ENCODE peak calls at places on chromosomes 11 and 22, in six cellular contexts. X is ovary; L is cardiac muscle cell; S is sigmoid colon; F is small intestine; R is CD4-positive, alpha-beta memory T cell. J is an unnamed sample.
A peak's percentile ranks its signal among the peaks of the same experiment; 100 is the strongest.

GRCh38 chr11:77196961-77197360 is 68.9 kb downstream of the MYO7A start:
- DNase-seq in F (no peak), L (no peak), S (peak; percentile 15), R (no peak), X (no peak), J (no peak)

GRCh38 chr11:95067042-95067827 is 516 bp downstream of the SRSF8 start:
- DNase-seq in L (peak; percentile 84), X (peak; percentile 85), R (peak; percentile 72), F (peak; percentile 69), S (peak; percentile 93), J (peak; percentile 92)

GRCh38 chr11:5362017-5362625 is 10.8 kb downstream of the OR51B6 start:
- DNase-seq in S (no peak), X (no peak), F (no peak), L (no peak), R (no peak), J (no peak)

GRCh38 chr11:43282607-43283440 is 29.0 kb upstream of the API5 start:
- DNase-seq in R (peak; percentile 29), F (peak; percentile 8), L (peak; percentile 62), X (no peak), S (no peak), J (no peak)

GRCh38 chr11:94376841-94377240 is 24.4 kb downstream of the GPR83 start:
- DNase-seq in R (no peak), S (no peak), L (no peak), X (no peak), F (no peak), J (no peak)

GRCh38 chr22:43298062-43298801 is 44.9 kb downstream of the SCUBE1 start:
- DNase-seq in L (no peak), S (no peak), F (no peak), R (no peak), X (no peak), J (no peak)

GRCh38 chr22:17342361-17342760 is 26.9 kb upstream of the CECR2 start:
- DNase-seq in L (no peak), X (no peak), S (no peak), F (no peak), R (no peak), J (no peak)

GRCh38 chr11:111982532-111983186 is 42.5 kb upstream of the DLAT start:
- DNase-seq in L (no peak), F (peak; percentile 43), X (no peak), R (no peak), S (no peak), J (no peak)

GRCh38 chr11:105911454-105911853 is 110.6 kb downstream of the MSANTD4 start:
- DNase-seq in S (no peak), F (no peak), L (no peak), R (no peak), X (no peak), J (no peak)

GRCh38 chr22:47134222-47134621 is 371.8 kb downstream of the TBC1D22A start:
- DNase-seq in L (no peak), S (no peak), F (no peak), X (no peak), R (no peak), J (no peak)
- H3K27ac ChIP-seq in L (no peak overlapping the region), S (no peak overlapping the region), F (no peak overlapping the region), X (no peak overlapping the region), R (no peak overlapping the region), J (no peak overlapping the region)

GRCh38 chr11:70079691-70080090 is 1.6 kb downstream of the ANO1 start:
- DNase-seq in F (no peak), R (no peak), X (no peak), L (no peak), S (no peak), J (no peak)

GRCh38 chr11:70077411-70078094 is 564 bp upstream of the ANO1 start:
- DNase-seq in F (no peak), R (no peak), L (no peak), S (peak; percentile 54), X (no peak), J (no peak)

GRCh38 chr11:70078796-70079616 is 889 bp downstream of the ANO1 start:
- DNase-seq in X (no peak), S (peak; percentile 64), F (no peak), R (no peak), L (no peak), J (no peak)

GRCh38 chr11:70076461-70076931 is 1.6 kb upstream of the ANO1 start:
- DNase-seq in F (no peak), R (no peak), X (no peak), L (no peak), S (peak; percentile 48), J (no peak)

DNA sequence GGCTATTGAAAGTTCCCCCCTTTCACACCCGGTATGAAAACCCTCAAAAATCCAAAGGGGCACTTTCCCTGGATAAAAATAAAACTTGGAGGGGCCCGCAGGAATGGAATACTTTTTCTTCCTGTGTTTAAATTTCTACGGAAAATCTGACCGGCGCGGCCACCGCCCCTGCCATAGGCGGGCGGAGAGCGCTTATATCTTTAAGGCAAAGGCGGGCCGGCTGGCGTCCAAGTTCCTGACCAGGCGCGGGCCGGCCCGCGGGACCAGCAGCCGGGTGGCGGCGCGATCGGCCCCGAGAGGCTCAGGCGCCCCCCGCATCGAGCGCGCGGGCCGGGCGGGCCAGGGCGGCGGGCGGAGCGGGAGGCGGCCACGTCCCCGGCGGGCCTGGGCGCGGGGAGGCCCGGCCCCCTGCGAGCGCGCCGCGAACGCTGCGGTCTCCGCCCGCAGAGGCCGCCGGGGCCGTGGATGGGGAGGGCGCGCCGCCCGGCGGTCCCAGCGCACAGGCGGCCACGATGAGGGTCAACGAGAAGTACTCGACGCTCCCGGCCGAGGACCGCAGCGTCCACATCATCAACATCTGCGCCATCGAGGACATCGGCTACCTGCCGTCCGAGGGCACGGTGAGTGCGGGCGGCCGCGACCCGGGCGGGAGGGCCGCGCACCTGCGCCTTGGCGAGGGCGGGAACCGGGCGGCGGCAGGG is at the start of gene ANO1:
- DNase-seq in F (no peak), S (peak; percentile 53), R (no peak), X (no peak), L (peak; percentile 50), J (no peak)
- H3K27ac ChIP-seq in F (no peak within 1 kb of the TSS), S (peak within 1 kb of the TSS; percentile 11), R (no peak within 1 kb of the TSS), X (no peak within 1 kb of the TSS), L (no peak within 1 kb of the TSS), J (peak within 1 kb of the TSS; percentile 64)

GRCh38 chr11:125330462-125331325 is 165.4 kb downstream of the FEZ1 start:
- DNase-seq in X (no peak), S (no peak), R (no peak), F (no peak), L (no peak), J (no peak)

GRCh38 chr11:125328181-125328580 is 163.6 kb downstream of the PKNOX2 start:
- DNase-seq in R (no peak), X (no peak), S (no peak), L (no peak), F (no peak), J (no peak)

GRCh38 chr11:125326126-125326525 is 161.6 kb downstream of the PKNOX2 start:
- DNase-seq in R (no peak), X (no peak), F (no peak), S (no peak), L (no peak), J (no peak)

GRCh38 chr11:125329786-125330185 is 165.2 kb downstream of the PKNOX2 start:
- DNase-seq in F (no peak), S (no peak), L (no peak), X (no peak), R (no peak), J (no peak)

DNA sequence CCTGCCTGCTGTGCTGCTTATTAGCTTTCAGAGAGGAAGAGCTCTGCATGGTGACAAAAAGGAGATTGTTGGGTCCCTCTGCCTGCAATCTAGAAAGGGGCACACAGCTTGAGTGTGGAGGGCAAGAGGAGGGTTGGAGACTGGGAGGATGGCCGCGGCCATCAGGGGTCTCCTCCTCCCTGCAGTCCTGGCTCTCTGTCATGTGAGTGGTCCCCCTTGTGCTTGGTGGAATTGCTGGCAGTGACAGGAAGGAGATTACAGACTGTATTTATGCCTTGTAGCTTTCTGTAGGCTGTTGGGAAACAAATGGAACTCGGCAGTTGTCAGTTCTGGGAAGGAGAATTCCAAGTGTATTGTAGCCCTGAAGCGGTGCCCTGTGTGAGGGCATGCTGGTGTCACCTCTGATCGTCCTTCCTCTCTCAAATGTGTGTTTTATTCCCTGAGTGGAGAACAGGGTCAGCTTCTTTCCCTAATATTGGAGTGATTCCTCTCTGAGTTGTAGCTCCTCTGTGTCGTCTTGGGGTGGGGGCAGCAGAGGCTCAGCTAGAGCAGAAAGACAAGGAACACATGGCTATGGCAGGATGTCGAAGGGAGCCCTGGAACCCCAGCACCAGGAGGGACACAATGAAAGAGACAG is 163.1 kb downstream of the PKNOX2 start:
- DNase-seq in L (no peak), X (no peak), F (no peak), R (no peak), S (no peak), J (no peak)
- H3K27ac ChIP-seq in L (no peak overlapping the region), X (no peak overlapping the region), F (no peak overlapping the region), R (no peak overlapping the region), S (no peak overlapping the region), J (no peak overlapping the region)

DNA sequence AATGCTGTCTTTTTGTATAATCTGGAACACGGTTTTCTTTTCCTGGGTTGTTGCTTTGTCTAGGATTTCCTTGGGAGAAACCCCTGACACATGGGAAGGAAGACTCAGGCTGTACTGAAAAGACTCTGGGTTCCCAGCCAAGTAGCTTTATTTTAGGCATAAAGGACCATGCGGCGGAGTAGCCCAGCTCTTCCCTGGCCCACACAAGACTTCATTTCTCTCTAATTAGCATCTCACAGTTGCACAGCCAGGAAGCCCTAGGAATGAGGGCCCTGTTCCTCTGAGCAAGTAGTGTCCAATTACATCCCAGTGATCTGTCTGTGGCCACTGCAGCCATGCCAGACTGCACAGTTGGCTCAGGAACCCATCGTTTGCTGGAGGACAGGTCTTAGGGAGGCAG is 319.5 kb downstream of the TENM4 start:
- DNase-seq in R (no peak), F (no peak), S (no peak), X (no peak), L (peak; percentile 30), J (no peak)
- H3K27ac ChIP-seq in R (no peak overlapping the region), F (no peak overlapping the region), S (no peak overlapping the region), X (no peak overlapping the region), L (peak overlapping the region; percentile 70), J (no peak overlapping the region)

GRCh38 chr11:11895672-11896071 is 53.9 kb downstream of the USP47 start:
- DNase-seq in S (no peak), X (no peak), L (no peak), R (no peak), F (no peak), J (no peak)
- H3K27ac ChIP-seq in S (no peak overlapping the region), X (no peak overlapping the region), L (peak overlapping the region; percentile 12), R (no peak overlapping the region), F (no peak overlapping the region), J (no peak overlapping the region)

DNA sequence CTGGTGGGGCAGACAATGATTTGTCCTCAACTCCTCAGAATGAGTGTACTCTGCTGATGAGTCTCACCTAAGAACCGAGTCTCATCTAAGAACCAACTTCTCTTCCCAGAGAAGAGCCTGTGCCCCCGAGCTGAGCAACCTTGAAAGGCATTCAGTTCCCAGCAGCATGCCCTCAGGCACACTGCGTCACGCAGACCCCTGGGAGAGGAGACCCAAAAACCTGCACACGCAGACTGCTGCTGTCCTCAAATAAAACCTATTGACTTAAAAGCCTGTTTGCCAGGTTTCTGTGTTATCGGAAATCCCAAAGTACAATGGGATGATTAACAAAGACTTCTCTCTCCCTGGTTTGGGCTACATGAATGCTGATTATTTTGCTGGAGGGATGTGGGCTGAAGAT is 121.2 kb downstream of the C11orf58 start:
- DNase-seq in L (no peak), S (no peak), F (no peak), R (no peak), X (no peak), J (no peak)
- H3K27ac ChIP-seq in L (no peak overlapping the region), S (no peak overlapping the region), F (no peak overlapping the region), R (no peak overlapping the region), X (no peak overlapping the region), J (no peak overlapping the region)

GRCh38 chr11:104338186-104338585 is 174.2 kb upstream of the PDGFD start:
- DNase-seq in S (no peak), L (no peak), X (no peak), R (no peak), F (no peak), J (no peak)
- H3K27ac ChIP-seq in S (no peak overlapping the region), L (no peak overlapping the region), X (no peak overlapping the region), R (no peak overlapping the region), F (no peak overlapping the region), J (no peak overlapping the region)